ENCODE peak calls at places on chromosomes 16 and 17, in four cellular contexts. I is Peyer's patch, X is heart right ventricle, V is ovary. B is an unnamed sample. For H3K4me1, the result is how much of the 10 kb centered on the place peaks cover.

GRCh38 chr16:15502041-15502725 is 67.8 kb downstream of the BMERB1 start:
- DNase-seq in X (no peak), V (no peak), I (no peak), B (no peak)

GRCh38 chr17:19713901-19714361 is 2.5 kb downstream of the SLC47A2 start:
- DNase-seq in V (no peak), X (no peak), I (no peak), B (no peak)

GRCh38 chr17:35167666-35168065 is 20.0 kb downstream of the UNC45B start:
- DNase-seq in I (no peak), V (no peak), X (no peak), B (no peak)

GRCh38 chr17:41013606-41014005 is 4.7 kb upstream of the KRTAP3-1 start:
- DNase-seq in I (no peak), V (no peak), X (no peak), B (no peak)

GRCh38 chr17:10772425-10773380 is 31.2 kb downstream of the TMEM238L start:
- DNase-seq in I (peak), X (no peak), V (no peak), B (no peak)

GRCh38 chr17:78680436-78680835 is 101.6 kb downstream of the CYTH1 start:
- DNase-seq in I (peak), X (no peak), V (no peak), B (no peak)

GRCh38 chr16:75591001-75591852 is 25.0 kb downstream of the GABARAPL2 start:
- DNase-seq in X (peak), V (peak), I (no peak), B (peak)

GRCh38 chr16:10930755-10931093 is 11.5 kb downstream of the DEXI start:
- DNase-seq in V (no peak), X (no peak), I (no peak), B (no peak)

GRCh38 chr17:81655378-81656117 is 794 bp downstream of the PDE6G start:
- DNase-seq in V (no peak), I (no peak), X (no peak), B (no peak)

DNA sequence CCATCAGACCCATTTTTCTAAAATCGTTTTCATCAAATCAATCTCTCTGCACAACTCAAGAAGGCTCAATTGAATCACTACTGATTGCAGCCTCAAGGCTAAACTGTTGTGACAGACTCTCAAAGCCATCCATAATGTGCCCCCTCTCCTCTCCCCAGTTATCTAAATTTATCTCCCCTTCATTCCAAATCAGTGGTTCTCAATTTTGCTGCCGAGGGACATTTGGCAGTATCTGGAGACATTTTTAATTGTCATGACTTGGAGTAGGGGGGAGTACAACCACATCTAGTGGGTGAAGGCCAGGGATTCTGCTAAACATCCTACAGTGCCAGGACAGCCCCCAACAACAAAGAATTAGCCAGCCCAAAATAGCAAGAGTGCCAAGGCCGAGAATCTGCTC is 9.2 kb downstream of the USP31 start:
- DNase-seq in X (no peak), V (no peak), I (no peak), B (no peak)
- H3K4me1 ChIP-seq in X (half or more), V (under half), I (under half), B (under half)

GRCh38 chr17:395179-395578 is 42.6 kb upstream of the RPH3AL start:
- DNase-seq in V (no peak), X (no peak), I (no peak), B (no peak)

GRCh38 chr17:404703-405102 is 52.1 kb upstream of the RPH3AL start:
- DNase-seq in X (no peak), V (no peak), I (no peak), B (no peak)

GRCh38 chr17:396788-397187 is 44.2 kb upstream of the RPH3AL start:
- DNase-seq in V (no peak), I (no peak), X (no peak), B (no peak)

GRCh38 chr17:395974-396373 is 43.4 kb upstream of the RPH3AL start:
- DNase-seq in I (no peak), X (no peak), V (no peak), B (no peak)

GRCh38 chr17:400257-400656 is 47.6 kb upstream of the RPH3AL start:
- DNase-seq in X (no peak), V (no peak), I (no peak), B (peak)
- H3K27ac ChIP-seq in X (no peak), V (no peak), I (no peak), B (no peak)

GRCh38 chr17:57538730-57539456 is 206.2 kb downstream of the CCDC182 start:
- DNase-seq in X (no peak), I (no peak), V (no peak), B (no peak)
- H3K4me1 ChIP-seq in X (half or more), I (under half), V (under half), B (under half)

GRCh38 chr16:48865511-48865910 is 255.5 kb upstream of the N4BP1 start:
- DNase-seq in I (no peak), X (no peak), V (no peak), B (no peak)

GRCh38 chr16:48864055-48864454 is 254.1 kb upstream of the N4BP1 start:
- DNase-seq in V (no peak), X (no peak), I (no peak), B (no peak)

GRCh38 chr16:48860341-48860740 is 250.4 kb upstream of the N4BP1 start:
- DNase-seq in X (no peak), I (no peak), V (no peak), B (no peak)

DNA sequence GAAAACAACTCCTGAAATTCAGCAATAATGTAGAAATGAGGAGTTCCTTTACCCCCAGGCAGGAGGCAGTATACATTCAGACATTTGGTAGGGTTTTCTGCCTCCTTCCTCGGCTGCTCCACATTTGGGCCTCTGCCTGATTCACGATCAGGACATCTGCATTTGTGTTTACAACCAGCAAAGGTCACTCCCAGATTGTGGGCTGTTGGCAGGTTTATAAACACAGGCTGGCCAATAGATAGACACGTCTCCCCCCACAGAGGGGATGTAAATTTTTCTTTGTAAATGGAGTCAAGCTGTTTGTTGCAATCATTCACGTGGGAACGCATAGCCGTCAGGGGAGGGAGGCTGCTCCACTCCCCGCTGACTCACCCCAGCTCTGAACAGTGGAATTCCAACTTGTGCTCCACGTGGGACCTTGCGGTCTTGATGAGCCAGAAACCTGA is 252.1 kb upstream of the N4BP1 start:
- DNase-seq in V (no peak), I (no peak), X (no peak), B (no peak)
- H3K27ac ChIP-seq in V (no peak), I (no peak), X (no peak), B (no peak)

GRCh38 chr17:66711403-66711802 is 123.5 kb upstream of the CACNG5 start:
- DNase-seq in I (no peak), V (no peak), X (no peak), B (no peak)
- H3K4me1 ChIP-seq in I (under half), V (under half), X (under half), B (under half)

GRCh38 chr16:682493-683395 is 1.4 kb downstream of the JMJD8 start:
- DNase-seq in I (no peak), X (no peak), V (peak), B (no peak)
- H3K27ac ChIP-seq in I (no peak), X (no peak), V (no peak), B (no peak)

GRCh38 chr17:47733047-47733413 is at the start of gene TBX21:
- DNase-seq in V (no peak), X (peak), I (peak), B (peak)

GRCh38 chr17:47730681-47731080 is 2.4 kb upstream of the TBX21 start:
- DNase-seq in X (no peak), V (no peak), I (peak), B (peak)

GRCh38 chr17:47733414-47734288 is 615 bp downstream of the TBX21 start:
- DNase-seq in V (no peak), X (no peak), I (peak), B (peak)

GRCh38 chr17:47731396-47731795 is 1.6 kb upstream of the TBX21 start:
- DNase-seq in I (peak), V (no peak), X (no peak), B (peak)

DNA sequence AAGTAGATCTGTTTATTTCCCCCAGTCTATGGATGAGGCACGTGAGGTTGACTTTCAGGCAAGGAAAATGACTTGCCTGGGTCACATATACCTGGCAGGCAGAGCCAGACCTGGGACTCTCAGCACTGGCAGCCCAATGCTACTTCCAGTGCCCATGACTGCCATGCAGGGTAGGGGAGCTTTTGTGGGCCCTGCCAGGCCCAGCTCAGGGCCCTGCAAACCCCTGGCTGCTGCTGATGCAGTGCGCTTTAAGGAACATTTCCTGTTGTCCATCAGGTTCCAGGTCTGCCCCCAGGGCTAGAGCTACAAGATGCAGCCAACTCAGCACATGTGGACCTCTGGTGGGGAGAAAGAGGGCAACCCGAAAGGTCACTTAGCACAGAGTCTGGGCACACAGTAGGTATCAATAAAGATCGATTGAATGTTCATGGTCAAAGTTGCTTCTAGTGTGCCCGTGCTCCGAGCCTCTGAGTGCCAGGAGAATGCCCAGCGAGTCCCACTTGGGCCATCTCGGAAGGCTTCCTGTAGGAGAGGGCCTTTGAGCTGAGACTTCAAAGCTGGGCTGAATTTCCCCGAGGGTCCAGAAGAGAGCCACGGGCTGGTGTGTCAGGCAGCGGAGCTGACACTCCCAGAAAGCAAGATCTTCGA is 513 bp upstream of the TBX21 start:
- DNase-seq in I (peak), X (no peak), V (no peak), B (peak)
- H3K4me1 ChIP-seq in I (under half), X (under half), V (under half), B (under half)

B was measured in aorta.